ENCODE peak calls at places on chromosomes 11 and 22, in nine cellular contexts. One of them, this sample, is unnamed.

GRCh38 chr11:113193077-113193476 is 121.3 kb upstream of the TTC12 start:
- DNase-seq in H54: no peak
- DNase-seq in ELR: no peak
- DNase-seq in hippocampal formation: no peak
- DNase-seq in stimulated activated CD8-positive, alpha-beta memory T cell treated with anti-CD3 and anti-CD28 coated beads, Interleukin-4, amount 100 ng/mL, for 48 hours: no peak
- DNase-seq in A549: no peak
- DNase-seq in A172: no peak
- DNase-seq in GOT3: no peak
- DNase-seq in stimulated activated naive CD4-positive, alpha-beta T cell treated with Interleukin-2 at 50 U/mL for 16 hours: no peak
- DNase-seq in this sample: no peak

GRCh38 chr22:47067331-47067890 is 305.0 kb downstream of the TBC1D22A start:
- DNase-seq in H54: no peak
- DNase-seq in ELR: no peak
- DNase-seq in hippocampal formation: no peak
- DNase-seq in stimulated activated CD8-positive, alpha-beta memory T cell treated with anti-CD3 and anti-CD28 coated beads, Interleukin-4, amount 100 ng/mL, for 48 hours: no peak
- DNase-seq in A549: no peak
- DNase-seq in A172: no peak
- DNase-seq in GOT3: no peak
- DNase-seq in stimulated activated naive CD4-positive, alpha-beta T cell treated with Interleukin-2 at 50 U/mL for 16 hours: no peak
- DNase-seq in this sample: no peak

GRCh38 chr11:85123752-85124231 is 503.4 kb downstream of the DLG2 start:
- DNase-seq in H54: no peak
- DNase-seq in ELR: no peak
- DNase-seq in hippocampal formation: no peak
- DNase-seq in stimulated activated CD8-positive, alpha-beta memory T cell treated with anti-CD3 and anti-CD28 coated beads, Interleukin-4, amount 100 ng/mL, for 48 hours: no peak
- DNase-seq in A549: peak
- DNase-seq in A172: no peak
- DNase-seq in GOT3: no peak
- DNase-seq in stimulated activated naive CD4-positive, alpha-beta T cell treated with Interleukin-2 at 50 U/mL for 16 hours: no peak
- DNase-seq in this sample: no peak

GRCh38 chr11:43930868-43931716 is 11.3 kb upstream of the C11orf96 start:
- DNase-seq in H54: no peak
- DNase-seq in ELR: peak
- DNase-seq in hippocampal formation: no peak
- DNase-seq in stimulated activated CD8-positive, alpha-beta memory T cell treated with anti-CD3 and anti-CD28 coated beads, Interleukin-4, amount 100 ng/mL, for 48 hours: no peak
- DNase-seq in A549: no peak
- DNase-seq in A172: no peak
- DNase-seq in GOT3: no peak
- DNase-seq in stimulated activated naive CD4-positive, alpha-beta T cell treated with Interleukin-2 at 50 U/mL for 16 hours: no peak
- DNase-seq in this sample: no peak

GRCh38 chr11:119188067-119188466 is 2.8 kb downstream of the NHERF4 start:
- DNase-seq in H54: no peak
- DNase-seq in ELR: no peak
- DNase-seq in hippocampal formation: no peak
- DNase-seq in stimulated activated CD8-positive, alpha-beta memory T cell treated with anti-CD3 and anti-CD28 coated beads, Interleukin-4, amount 100 ng/mL, for 48 hours: no peak
- DNase-seq in A549: no peak
- DNase-seq in A172: no peak
- DNase-seq in GOT3: no peak
- DNase-seq in stimulated activated naive CD4-positive, alpha-beta T cell treated with Interleukin-2 at 50 U/mL for 16 hours: no peak
- DNase-seq in this sample: no peak

GRCh38 chr11:30511408-30511807 is 74.7 kb downstream of the MPPED2 start:
- DNase-seq in H54: no peak
- DNase-seq in ELR: no peak
- DNase-seq in hippocampal formation: no peak
- DNase-seq in stimulated activated CD8-positive, alpha-beta memory T cell treated with anti-CD3 and anti-CD28 coated beads, Interleukin-4, amount 100 ng/mL, for 48 hours: no peak
- DNase-seq in A549: no peak
- DNase-seq in A172: no peak
- DNase-seq in GOT3: no peak
- DNase-seq in stimulated activated naive CD4-positive, alpha-beta T cell treated with Interleukin-2 at 50 U/mL for 16 hours: no peak
- DNase-seq in this sample: no peak

GRCh38 chr11:21811572-21811971 is 381.3 kb upstream of the ANO5 start:
- DNase-seq in H54: no peak
- DNase-seq in ELR: no peak
- DNase-seq in hippocampal formation: no peak
- DNase-seq in stimulated activated CD8-positive, alpha-beta memory T cell treated with anti-CD3 and anti-CD28 coated beads, Interleukin-4, amount 100 ng/mL, for 48 hours: no peak
- DNase-seq in A549: peak
- DNase-seq in A172: no peak
- DNase-seq in GOT3: no peak
- DNase-seq in stimulated activated naive CD4-positive, alpha-beta T cell treated with Interleukin-2 at 50 U/mL for 16 hours: no peak
- DNase-seq in this sample: no peak

GRCh38 chr22:41526226-41526531 is 18.1 kb downstream of the POLR3H start:
- DNase-seq in H54: no peak
- DNase-seq in ELR: no peak
- DNase-seq in hippocampal formation: no peak
- DNase-seq in stimulated activated CD8-positive, alpha-beta memory T cell treated with anti-CD3 and anti-CD28 coated beads, Interleukin-4, amount 100 ng/mL, for 48 hours: no peak
- DNase-seq in A549: no peak
- DNase-seq in A172: no peak
- DNase-seq in GOT3: no peak
- DNase-seq in stimulated activated naive CD4-positive, alpha-beta T cell treated with Interleukin-2 at 50 U/mL for 16 hours: no peak
- DNase-seq in this sample: no peak

GRCh38 chr11:97487387-97487786 is 1097.6 kb downstream of the JRKL start:
- DNase-seq in H54: no peak
- DNase-seq in ELR: no peak
- DNase-seq in hippocampal formation: no peak
- DNase-seq in stimulated activated CD8-positive, alpha-beta memory T cell treated with anti-CD3 and anti-CD28 coated beads, Interleukin-4, amount 100 ng/mL, for 48 hours: no peak
- DNase-seq in A549: no peak
- DNase-seq in A172: no peak
- DNase-seq in GOT3: no peak
- DNase-seq in stimulated activated naive CD4-positive, alpha-beta T cell treated with Interleukin-2 at 50 U/mL for 16 hours: no peak
- DNase-seq in this sample: no peak

GRCh38 chr11:44750440-44751005 is 23.8 kb downstream of the TSPAN18 start:
- DNase-seq in H54: no peak
- DNase-seq in ELR: no peak
- DNase-seq in hippocampal formation: no peak
- DNase-seq in stimulated activated CD8-positive, alpha-beta memory T cell treated with anti-CD3 and anti-CD28 coated beads, Interleukin-4, amount 100 ng/mL, for 48 hours: no peak
- DNase-seq in A549: no peak
- DNase-seq in A172: no peak
- DNase-seq in GOT3: no peak
- DNase-seq in stimulated activated naive CD4-positive, alpha-beta T cell treated with Interleukin-2 at 50 U/mL for 16 hours: no peak
- DNase-seq in this sample: no peak

This sample was measured in K562.